ENCODE peak calls at places on chromosomes 3 and 15, in four cellular contexts. One of them, this sample, is unnamed.

GRCh38 chr3:52481819-52482521 is 13.2 kb upstream of the STAB1 start:
- DNase-seq in NCI-H69: peak
- DNase-seq in hepatic stellate cell: no peak
- DNase-seq in iris pigment epithelial cell: no peak
- DNase-seq in this sample: no peak

GRCh38 chr15:69170597-69170996 is 10.2 kb downstream of the GLCE start:
- DNase-seq in NCI-H69: peak
- DNase-seq in hepatic stellate cell: no peak
- DNase-seq in iris pigment epithelial cell: no peak
- DNase-seq in this sample: no peak

GRCh38 chr3:126540946-126541627 is 17.1 kb downstream of the CHST13 start:
- DNase-seq in NCI-H69: no peak
- DNase-seq in hepatic stellate cell: no peak
- DNase-seq in iris pigment epithelial cell: no peak
- DNase-seq in this sample: no peak

GRCh38 chr3:53190659-53191058 is 29.6 kb downstream of the PRKCD start:
- DNase-seq in NCI-H69: no peak
- DNase-seq in hepatic stellate cell: no peak
- DNase-seq in iris pigment epithelial cell: no peak
- DNase-seq in this sample: no peak

GRCh38 chr3:114552527-114552812 is 258.6 kb downstream of the TIGIT start:
- DNase-seq in NCI-H69: no peak
- DNase-seq in hepatic stellate cell: no peak
- DNase-seq in iris pigment epithelial cell: no peak
- DNase-seq in this sample: no peak

GRCh38 chr3:190183121-190183520 is 62.4 kb upstream of the P3H2 start:
- DNase-seq in NCI-H69: peak
- DNase-seq in hepatic stellate cell: peak
- DNase-seq in iris pigment epithelial cell: peak
- DNase-seq in this sample: no peak

GRCh38 chr3:120567370-120568197 is 28.6 kb upstream of the NDUFB4 start:
- DNase-seq in NCI-H69: peak
- DNase-seq in hepatic stellate cell: no peak
- DNase-seq in iris pigment epithelial cell: peak
- DNase-seq in this sample: peak

GRCh38 chr3:122961146-122961545 is 66.4 kb downstream of the SEMA5B start:
- DNase-seq in NCI-H69: no peak
- DNase-seq in hepatic stellate cell: no peak
- DNase-seq in iris pigment epithelial cell: no peak
- DNase-seq in this sample: no peak

GRCh38 chr3:159158213-159158612 is 356.4 kb downstream of the MFSD1 start:
- DNase-seq in NCI-H69: peak
- DNase-seq in hepatic stellate cell: no peak
- DNase-seq in iris pigment epithelial cell: peak
- DNase-seq in this sample: no peak

GRCh38 chr15:77984446-77984861 is 93.1 kb downstream of the TBC1D2B start:
- DNase-seq in NCI-H69: no peak
- DNase-seq in hepatic stellate cell: no peak
- DNase-seq in iris pigment epithelial cell: no peak
- DNase-seq in this sample: no peak

GRCh38 chr15:84816694-84817460 is at the start of gene ALPK3:
- DNase-seq in NCI-H69: no peak
- DNase-seq in hepatic stellate cell: no peak
- DNase-seq in iris pigment epithelial cell: no peak
- DNase-seq in this sample: no peak

GRCh38 chr3:32621466-32621865 is 50.8 kb upstream of the DYNC1LI1 start:
- DNase-seq in NCI-H69: no peak
- DNase-seq in hepatic stellate cell: no peak
- DNase-seq in iris pigment epithelial cell: no peak
- DNase-seq in this sample: no peak

GRCh38 chr15:69648215-69648614 is 195.6 kb downstream of the RPLP1 start:
- DNase-seq in NCI-H69: peak
- DNase-seq in hepatic stellate cell: no peak
- DNase-seq in iris pigment epithelial cell: peak
- DNase-seq in this sample: no peak

GRCh38 chr3:23004971-23005370 is 198.2 kb upstream of the UBE2E2 start:
- DNase-seq in NCI-H69: no peak
- DNase-seq in hepatic stellate cell: peak
- DNase-seq in iris pigment epithelial cell: peak
- DNase-seq in this sample: peak

GRCh38 chr3:136818191-136818850 is 605 bp upstream of the SLC35G2 start:
- DNase-seq in NCI-H69: peak
- DNase-seq in hepatic stellate cell: peak
- DNase-seq in iris pigment epithelial cell: peak
- DNase-seq in this sample: peak

GRCh38 chr15:32030795-32031194 is 480 bp downstream of the CHRNA7 start:
- DNase-seq in NCI-H69: peak
- DNase-seq in hepatic stellate cell: no peak
- DNase-seq in iris pigment epithelial cell: no peak
- DNase-seq in this sample: no peak

GRCh38 chr3:55376753-55377347 is 110.3 kb downstream of the WNT5A start:
- DNase-seq in NCI-H69: no peak
- DNase-seq in hepatic stellate cell: no peak
- DNase-seq in iris pigment epithelial cell: no peak
- DNase-seq in this sample: no peak

GRCh38 chr15:58355965-58356358 is 75.8 kb upstream of the LIPC start:
- DNase-seq in NCI-H69: no peak
- DNase-seq in hepatic stellate cell: no peak
- DNase-seq in iris pigment epithelial cell: no peak
- DNase-seq in this sample: no peak

GRCh38 chr3:31456373-31456772 is 76.4 kb upstream of the STT3B start:
- DNase-seq in NCI-H69: no peak
- DNase-seq in hepatic stellate cell: no peak
- DNase-seq in iris pigment epithelial cell: no peak
- DNase-seq in this sample: no peak

GRCh38 chr3:178671261-178672191 is 135.3 kb downstream of the KCNMB2 start:
- DNase-seq in NCI-H69: peak
- DNase-seq in hepatic stellate cell: no peak
- DNase-seq in iris pigment epithelial cell: peak
- DNase-seq in this sample: no peak

GRCh38 chr3:29379097-29379496 is 98.2 kb downstream of the RBMS3 start:
- DNase-seq in NCI-H69: no peak
- DNase-seq in hepatic stellate cell: no peak
- DNase-seq in iris pigment epithelial cell: no peak
- DNase-seq in this sample: no peak

GRCh38 chr3:50603261-50604109 is 8.1 kb downstream of the CISH start:
- DNase-seq in NCI-H69: no peak
- DNase-seq in hepatic stellate cell: no peak
- DNase-seq in iris pigment epithelial cell: no peak
- DNase-seq in this sample: no peak

This sample was measured in HTR-8/SVneo.